ENCODE peak calls at places on chromosome 9, in four cellular contexts. C, K, Q and T are unnamed samples.

GRCh38 chr9:26133537-26133936 is 455.3 kb upstream of the TUSC1 start:
- DNase-seq in K (no peak), Q (no peak), C (no peak), T (no peak)

GRCh38 chr9:96450613-96451544 is 910 bp downstream of the HABP4 start:
- DNase-seq in C (peak; percentile 26), K (peak; percentile 77), Q (no peak), T (peak; percentile 25)

GRCh38 chr9:33297455-33297854 is 7.1 kb downstream of the NFX1 start:
- DNase-seq in K (no peak), Q (peak; percentile 78), C (no peak), T (no peak)

GRCh38 chr9:86098793-86099694 is at the start of gene GOLM1:
- DNase-seq in C (peak; percentile 56), K (peak; percentile 93), Q (no peak), T (no peak)

GRCh38 chr9:131266301-131267229 is 9.7 kb downstream of the FAM78A start:
- DNase-seq in K (no peak), Q (no peak), C (no peak), T (no peak)

GRCh38 chr9:137252555-137253506 is 1.7 kb downstream of the STPG3 start:
- DNase-seq in C (no peak), K (no peak), Q (no peak), T (no peak)

GRCh38 chr9:33860200-33860871 is 43.4 kb downstream of the UBE2R2 start:
- DNase-seq in C (no peak), K (peak; percentile 20), Q (no peak), T (no peak)

GRCh38 chr9:108134501-108135128 is 645.0 kb upstream of the KLF4 start:
- DNase-seq in C (no peak), Q (no peak), K (no peak), T (no peak)

GRCh38 chr9:14258840-14259239 is 55.1 kb downstream of the NFIB start:
- DNase-seq in C (no peak), K (no peak), Q (no peak), T (no peak)

GRCh38 chr9:84062538-84062937 is 81.9 kb downstream of the RMI1 start:
- DNase-seq in K (no peak), C (no peak), Q (no peak), T (no peak)

GRCh38 chr9:129406278-129407225 is 214.3 kb downstream of the C9orf50 start:
- DNase-seq in C (peak; percentile 62), Q (no peak), K (no peak), T (no peak)

GRCh38 chr9:3332802-3333201 is 193.0 kb downstream of the RFX3 start:
- DNase-seq in Q (no peak), K (no peak), C (no peak), T (no peak)

GRCh38 chr9:135898634-135899407 is 8.5 kb downstream of the CAMSAP1 start:
- DNase-seq in Q (no peak), K (no peak), C (no peak), T (no peak)

GRCh38 chr9:133003671-133004090 is 25.2 kb downstream of the GFI1B start:
- DNase-seq in C (no peak), K (peak; percentile 21), Q (no peak), T (no peak)

GRCh38 chr9:78001946-78002731 is 29.5 kb downstream of the GNAQ start:
- DNase-seq in K (no peak), C (no peak), Q (no peak), T (peak; percentile 40)

GRCh38 chr9:115938479-115938878 is 215.1 kb upstream of the PAPPA start:
- DNase-seq in C (no peak), Q (no peak), K (no peak), T (no peak)

GRCh38 chr9:107504585-107505455 is 15.3 kb upstream of the KLF4 start:
- DNase-seq in C (peak; percentile 96), K (no peak), Q (no peak), T (peak; percentile 90)

GRCh38 chr9:133509179-133510083 is 15.3 kb downstream of the MYMK start:
- DNase-seq in C (no peak), Q (no peak), K (peak; percentile 67), T (no peak)

GRCh38 chr9:34452568-34452967 is 5.8 kb downstream of the FAM219A start:
- DNase-seq in Q (no peak), K (no peak), C (no peak), T (no peak)

GRCh38 chr9:132505961-132506691 is 76.3 kb upstream of the BARHL1 start:
- DNase-seq in Q (no peak), K (peak; percentile 51), C (no peak), T (no peak)

GRCh38 chr9:120711841-120712538 is 2.3 kb downstream of the MEGF9 start:
- DNase-seq in C (no peak), Q (no peak), K (no peak), T (no peak)
- TF ChIP-seq PBX3 in C (no peak), Q (no peak), K (no peak), T (no peak)

GRCh38 chr9:99533421-99533820 is 288.3 kb upstream of the NR4A3 start:
- DNase-seq in C (no peak), K (no peak), Q (no peak), T (no peak)

GRCh38 chr9:99531313-99531712 is 290.4 kb upstream of the NR4A3 start:
- DNase-seq in Q (no peak), K (no peak), C (no peak), T (no peak)
- TF ChIP-seq PBX3 in Q (no peak), K (no peak), C (no peak), T (no peak)

GRCh38 chr9:91750343-91750742 is 199.7 kb downstream of the ROR2 start:
- DNase-seq in K (peak; percentile 58), Q (no peak), C (no peak), T (no peak)
- TF ChIP-seq PBX3 in K (no peak), Q (no peak), C (no peak), T (no peak)

DNA sequence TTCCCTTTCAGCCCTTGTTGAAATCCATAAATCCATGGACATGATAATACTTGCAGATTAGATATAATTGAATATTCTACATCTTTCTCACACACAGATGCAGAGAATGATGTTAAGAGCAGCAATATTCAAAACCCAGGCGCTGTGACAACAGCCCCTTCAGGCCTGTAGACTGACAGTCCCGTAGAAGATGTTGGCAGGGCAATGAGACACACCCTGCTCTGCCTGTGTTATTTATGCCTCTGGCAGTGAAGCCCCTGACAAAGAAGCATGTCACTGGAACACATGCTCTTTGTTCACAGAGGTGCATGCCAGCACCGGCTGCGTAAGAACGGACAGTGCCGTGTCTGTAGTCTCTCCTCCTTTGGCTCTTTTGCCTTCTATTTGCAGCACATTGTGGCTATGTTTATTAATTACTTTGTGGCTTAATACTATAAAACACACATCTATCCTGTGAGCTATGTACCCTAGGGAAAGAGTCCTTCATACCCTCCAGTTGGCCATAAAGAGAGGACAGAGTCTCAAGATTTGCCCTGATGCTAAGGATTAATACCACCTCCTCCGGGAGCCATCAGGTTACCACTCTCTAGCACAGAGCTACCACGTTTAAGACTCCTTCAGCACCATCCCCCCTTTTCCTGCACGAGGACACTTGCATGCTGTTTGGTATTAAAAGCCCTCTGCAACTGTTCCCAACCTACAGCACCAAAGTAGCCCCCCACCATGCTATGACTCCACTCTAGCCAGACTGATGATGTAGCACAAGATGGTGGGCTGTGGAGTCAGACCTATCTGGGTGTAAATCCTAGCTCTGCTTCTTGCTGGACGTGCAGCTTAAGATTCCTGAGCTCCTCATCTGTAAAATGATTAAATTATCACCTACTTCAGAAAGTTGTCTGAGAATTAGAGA is 2.0 kb upstream of the ANP32B start:
- DNase-seq in Q (no peak), C (no peak), K (peak; percentile 61), T (peak; percentile 72)
- TF ChIP-seq PBX3 in Q (no peak), C (no peak), K (no peak), T (no peak)

GRCh38 chr9:106467113-106467846 is 395.7 kb upstream of the ZNF462 start:
- DNase-seq in K (no peak), Q (no peak), C (no peak), T (no peak)
- TF ChIP-seq PBX3 in K (no peak), Q (no peak), C (no peak), T (no peak)

GRCh38 chr9:76863832-76864231 is 42.1 kb downstream of the PRUNE2 start:
- DNase-seq in K (no peak), Q (no peak), C (no peak), T (no peak)

GRCh38 chr9:76868897-76869296 is 37.0 kb downstream of the PRUNE2 start:
- DNase-seq in Q (no peak), C (no peak), K (no peak), T (no peak)

DNA sequence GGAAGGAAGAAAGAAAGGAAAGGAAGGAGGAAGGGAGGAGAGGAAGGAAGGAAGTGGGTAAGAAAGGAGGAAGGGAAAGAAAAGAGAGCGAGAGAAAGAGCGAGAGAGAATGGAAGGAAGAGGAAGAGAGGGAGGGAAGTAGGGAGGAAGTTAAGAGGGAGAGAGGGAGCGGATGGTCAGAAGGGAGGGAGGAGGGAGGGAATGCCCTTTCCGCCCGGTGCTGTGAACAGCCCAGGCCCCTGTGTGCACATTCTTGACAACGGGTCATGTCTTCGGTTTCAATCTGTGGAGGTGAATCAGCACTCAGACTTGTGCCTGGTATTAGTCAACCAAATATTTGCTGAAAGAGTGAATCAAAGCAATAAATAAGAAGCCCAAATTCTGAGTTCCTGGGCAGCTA is 39.2 kb downstream of the PRUNE2 start:
- DNase-seq in Q (no peak), C (peak; percentile 67), K (no peak), T (no peak)
- TF ChIP-seq PBX3 in Q (no peak), C (no peak), K (peak; percentile 94), T (no peak)

GRCh38 chr9:17519761-17520160 is 59.1 kb upstream of the SH3GL2 start:
- DNase-seq in Q (no peak), K (no peak), C (no peak), T (no peak)
- TF ChIP-seq PBX3 in Q (no peak), K (no peak), C (no peak), T (no peak)

GRCh38 chr9:114685951-114686350 is 4.0 kb upstream of the TEX48 start:
- DNase-seq in C (no peak), K (no peak), Q (no peak), T (no peak)

GRCh38 chr9:114680266-114681011 is 1.6 kb downstream of the TEX48 start:
- DNase-seq in K (no peak), C (no peak), Q (no peak), T (no peak)

GRCh38 chr9:114684036-114684435 is 2.0 kb upstream of the TEX48 start:
- DNase-seq in C (no peak), K (no peak), Q (no peak), T (no peak)

GRCh38 chr9:114681594-114682332 is at the start of gene TEX48:
- DNase-seq in Q (peak; percentile 19), C (peak; percentile 66), K (peak; percentile 64), T (peak; percentile 80)

GRCh38 chr9:114682846-114683245 is 854 bp upstream of the TEX48 start:
- DNase-seq in C (no peak), K (no peak), Q (no peak), T (no peak)
- TF ChIP-seq PBX3 in C (no peak), K (no peak), Q (no peak), T (no peak)

GRCh38 chr9:38196721-38197120 is 127.7 kb upstream of the SHB start:
- DNase-seq in K (no peak), C (no peak), Q (no peak), T (no peak)
- TF ChIP-seq PBX3 in K (no peak), C (no peak), Q (no peak), T (no peak)